ENCODE peak calls at places on chromosome X, in ten cellular contexts. U is RWPE2, R is AG10803, P is progenitor cell of endocrine pancreas, Q is neural crest cell, V is AG09319, J is fibroblast of mammary gland, H is esophagus muscularis mucosa, L is kidney, W is type B pancreatic cell. N is an unnamed sample.

GRCh38 chrX:133880032-133880443 is 105.4 kb downstream of the GPC3 start:
- DNase-seq in U (no peak), R (no peak), P (no peak), Q (no peak), V (no peak), J (no peak), H (no peak), L (no peak), W (no peak), N (no peak)

GRCh38 chrX:107742754-107743191 is 32.8 kb downstream of the TSC22D3 start:
- DNase-seq in U (no peak), R (no peak), P (no peak), Q (no peak), V (no peak), J (no peak), H (no peak), L (peak), W (no peak), N (no peak)

GRCh38 chrX:11380187-11380586 is 87.0 kb downstream of the AMELX start:
- DNase-seq in U (no peak), R (peak), P (no peak), Q (no peak), V (no peak), J (peak), H (no peak), L (no peak), W (no peak), N (no peak)

GRCh38 chrX:71616672-71617529 is 1.4 kb downstream of the CXCR3 start:
- DNase-seq in U (no peak), R (no peak), P (no peak), Q (no peak), V (no peak), J (no peak), H (no peak), L (no peak), W (no peak), N (no peak)

GRCh38 chrX:15336023-15336413 is 695 bp upstream of the PIGA start:
- DNase-seq in U (no peak), R (peak), P (no peak), Q (no peak), V (no peak), J (peak), H (no peak), L (no peak), W (no peak), N (peak)

GRCh38 chrX:140507223-140507981 is 2.5 kb upstream of the SOX3 start:
- DNase-seq in U (no peak), R (no peak), P (no peak), Q (no peak), V (no peak), J (no peak), H (no peak), L (no peak), W (no peak), N (no peak)

GRCh38 chrX:111854778-111855490 is 21.0 kb upstream of the TRPC5OS start:
- DNase-seq in U (no peak), R (no peak), P (no peak), Q (no peak), V (no peak), J (peak), H (no peak), L (no peak), W (no peak), N (no peak)

GRCh38 chrX:29911673-29912072 is 303.7 kb upstream of the MAGEB2 start:
- DNase-seq in U (no peak), R (no peak), P (no peak), Q (no peak), V (no peak), J (no peak), H (no peak), L (no peak), W (no peak), N (no peak)

GRCh38 chrX:41142130-41142529 is 56.9 kb downstream of the USP9X start:
- DNase-seq in U (no peak), R (peak), P (no peak), Q (no peak), V (no peak), J (no peak), H (no peak), L (no peak), W (no peak), N (no peak)

GRCh38 chrX:39196192-39197102 is 395.2 kb downstream of the MID1IP1 start:
- DNase-seq in U (no peak), R (peak), P (no peak), Q (no peak), V (no peak), J (peak), H (no peak), L (no peak), W (no peak), N (peak)

GRCh38 chrX:56995271-56995994 is at the start of gene SPIN3:
- DNase-seq in U (peak), R (peak), P (peak), Q (peak), V (no peak), J (peak), H (peak), L (peak), W (peak), N (peak)

GRCh38 chrX:12975670-12975965 is 708 bp downstream of the TMSB4X start:
- DNase-seq in U (no peak), R (no peak), P (no peak), Q (no peak), V (no peak), J (no peak), H (no peak), L (no peak), W (peak), N (no peak)

GRCh38 chrX:65926095-65927019 is 113.5 kb downstream of the VSIG4 start:
- DNase-seq in U (no peak), R (no peak), P (no peak), Q (no peak), V (no peak), J (no peak), H (no peak), L (no peak), W (no peak), N (no peak)

GRCh38 chrX:38437093-38437492 is 84.7 kb downstream of the OTC start:
- DNase-seq in U (no peak), R (no peak), P (no peak), Q (no peak), V (no peak), J (peak), H (no peak), L (no peak), W (no peak), N (no peak)

GRCh38 chrX:20456971-20457370 is 190.3 kb upstream of the RPS6KA3 start:
- DNase-seq in U (no peak), R (no peak), P (no peak), Q (no peak), V (no peak), J (no peak), H (no peak), L (no peak), W (no peak), N (no peak)

GRCh38 chrX:78119521-78120227 is 15.6 kb downstream of the PGK1 start:
- DNase-seq in U (no peak), R (no peak), P (no peak), Q (no peak), V (no peak), J (no peak), H (no peak), L (no peak), W (no peak), N (no peak)

GRCh38 chrX:115367956-115368355 is 78.4 kb downstream of the LUZP4 start:
- DNase-seq in U (no peak), R (peak), P (no peak), Q (no peak), V (no peak), J (peak), H (no peak), L (no peak), W (no peak), N (no peak)

GRCh38 chrX:155027509-155028066 is 944 bp downstream of the FUNDC2 start:
- DNase-seq in U (no peak), R (peak), P (no peak), Q (no peak), V (peak), J (peak), H (no peak), L (no peak), W (no peak), N (no peak)

GRCh38 chrX:16665089-16665488 is 15.1 kb downstream of the S100G start:
- DNase-seq in U (no peak), R (peak), P (no peak), Q (no peak), V (no peak), J (peak), H (no peak), L (no peak), W (no peak), N (no peak)

GRCh38 chrX:13076176-13076956 is 31.9 kb upstream of the FAM9C start:
- DNase-seq in U (no peak), R (no peak), P (no peak), Q (no peak), V (no peak), J (peak), H (no peak), L (no peak), W (no peak), N (peak)

GRCh38 chrX:69119122-69119521 is 46.1 kb downstream of the PJA1 start:
- DNase-seq in U (no peak), R (no peak), P (no peak), Q (no peak), V (no peak), J (no peak), H (no peak), L (no peak), W (no peak), N (no peak)

DNA sequence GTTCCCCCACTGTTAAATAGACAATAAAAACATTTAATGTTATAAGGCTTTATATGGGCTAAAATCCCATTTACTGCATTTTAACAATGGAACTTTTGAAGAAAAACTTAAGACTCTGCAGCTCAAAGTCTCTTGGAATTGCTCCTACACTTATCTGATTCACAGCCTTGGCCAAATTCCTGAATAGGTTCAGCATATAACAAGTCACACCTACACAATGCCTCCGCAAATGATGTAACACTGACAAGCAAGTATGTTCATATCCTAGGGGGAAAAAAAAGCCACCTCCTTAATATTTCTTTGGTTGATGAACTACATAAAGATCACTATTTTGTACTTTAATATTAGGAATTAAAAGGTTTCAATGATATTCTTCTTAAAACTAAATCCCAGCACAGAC is 34.5 kb downstream of the RPS6KA6 start:
- DNase-seq in U (no peak), R (no peak), P (no peak), Q (no peak), V (no peak), J (peak), H (no peak), L (no peak), W (no peak), N (no peak)
- TF ChIP-seq CTCF in U (no peak), R (no peak), P (no peak), Q (no peak), V (no peak), J (no peak), H (no peak), L (no peak), W (no peak), N (no peak)

GRCh38 chrX:131812847-131813825 is 210.0 kb upstream of the STK26 start:
- DNase-seq in U (no peak), R (peak), P (no peak), Q (no peak), V (peak), J (peak), H (no peak), L (peak), W (no peak), N (peak)

GRCh38 chrX:131818297-131818936 is 204.7 kb upstream of the STK26 start:
- DNase-seq in U (no peak), R (no peak), P (no peak), Q (no peak), V (no peak), J (no peak), H (no peak), L (no peak), W (no peak), N (no peak)

GRCh38 chrX:131821945-131822622 is 201.0 kb upstream of the STK26 start:
- DNase-seq in U (no peak), R (no peak), P (no peak), Q (no peak), V (peak), J (peak), H (no peak), L (peak), W (no peak), N (no peak)

DNA sequence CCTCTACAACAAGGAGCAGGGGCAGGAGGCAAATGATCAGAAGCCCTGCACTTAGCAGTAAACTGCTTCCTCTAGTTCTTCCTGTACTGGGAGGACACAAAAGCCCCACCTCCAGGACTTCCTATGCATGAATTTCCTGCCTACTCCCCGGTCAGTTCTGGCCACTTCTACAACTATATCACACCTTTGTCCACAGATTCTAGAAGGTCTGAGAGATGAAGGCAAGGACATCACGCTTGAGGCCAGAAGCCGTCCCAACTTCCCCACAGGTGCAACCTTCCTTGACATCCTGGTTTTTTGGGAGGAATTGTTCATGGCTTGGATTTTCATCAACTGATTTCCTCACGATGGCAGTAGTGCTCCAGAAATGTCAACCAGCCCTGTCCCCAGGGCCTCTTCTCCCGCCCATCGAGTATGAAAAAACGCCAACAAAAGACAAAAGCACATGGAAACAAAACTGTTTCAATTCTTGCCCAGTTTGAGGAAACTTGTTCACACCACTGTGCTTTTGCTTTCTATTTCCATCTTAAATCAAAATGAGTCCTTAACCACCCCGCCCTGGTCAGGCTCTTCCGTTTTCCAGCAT is 206.5 kb upstream of the STK26 start:
- DNase-seq in U (no peak), R (peak), P (no peak), Q (no peak), V (peak), J (peak), H (no peak), L (peak), W (no peak), N (peak)
- TF ChIP-seq CTCF in U (no peak), R (peak), P (no peak), Q (no peak), V (peak), J (peak), H (peak), L (no peak), W (no peak), N (no peak)

DNA sequence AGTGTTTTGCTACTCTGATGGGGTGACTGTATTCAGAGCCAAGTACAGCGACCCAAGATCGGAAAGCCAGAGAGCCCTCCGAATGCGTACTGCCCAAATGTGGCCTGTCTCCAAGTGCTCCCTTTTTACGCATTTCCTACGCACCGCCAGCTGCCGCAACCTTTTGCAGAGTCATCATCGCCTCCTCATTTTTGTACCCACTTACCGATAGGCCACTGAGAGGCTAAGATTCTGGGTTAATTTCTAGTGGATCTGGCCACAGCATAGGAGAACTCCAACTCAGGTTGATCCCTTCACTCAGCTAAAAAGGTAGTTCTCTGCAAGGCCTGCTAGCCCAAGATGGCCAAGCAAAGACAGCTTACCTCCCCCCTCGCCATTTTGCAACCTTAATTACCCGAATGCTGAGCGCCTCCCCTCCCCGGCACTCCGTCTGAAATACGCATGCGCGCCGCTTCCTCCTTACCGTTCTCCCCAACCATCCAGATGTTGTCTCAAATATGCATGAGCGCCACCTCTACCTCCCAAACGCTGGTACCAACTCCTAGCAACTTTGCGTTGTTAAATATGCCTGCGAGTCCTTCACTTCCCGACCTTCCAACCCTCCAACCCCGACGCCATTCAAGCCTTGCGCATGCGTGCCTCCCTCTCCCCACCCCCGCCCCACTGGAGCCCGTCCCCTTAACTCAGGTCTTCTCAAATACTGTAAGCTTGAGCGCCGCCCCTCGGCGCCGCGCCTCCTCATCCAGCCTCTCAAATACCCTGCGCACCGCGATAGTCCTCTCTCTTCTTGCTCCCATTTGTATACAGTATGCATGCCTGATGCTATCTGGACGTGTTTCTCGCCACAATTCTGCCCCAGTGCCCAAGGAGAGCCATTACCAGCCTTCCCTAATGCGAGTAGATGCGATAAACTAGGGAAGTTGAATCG is 11.8 kb upstream of the ZCCHC13 start:
- DNase-seq in U (peak), R (peak), P (peak), Q (peak), V (peak), J (peak), H (peak), L (peak), W (peak), N (peak)
- TF ChIP-seq CTCF in U (peak), R (peak), P (peak), Q (no peak), V (peak), J (no peak), H (no peak), L (peak), W (no peak), N (peak)

GRCh38 chrX:132071260-132071659 is 48.2 kb downstream of the STK26 start:
- DNase-seq in U (no peak), R (peak), P (no peak), Q (no peak), V (no peak), J (peak), H (no peak), L (no peak), W (no peak), N (no peak)
- TF ChIP-seq CTCF in U (peak), R (peak), P (peak), Q (peak), V (peak), J (peak), H (peak), L (no peak), W (peak), N (no peak)

GRCh38 chrX:67724359-67725110 is 180.7 kb downstream of the AR start:
- DNase-seq in U (no peak), R (no peak), P (no peak), Q (no peak), V (no peak), J (peak), H (peak), L (no peak), W (no peak), N (no peak)
- TF ChIP-seq CTCF in U (no peak), R (peak), P (no peak), Q (no peak), V (no peak), J (peak), H (no peak), L (no peak), W (no peak), N (no peak)

GRCh38 chrX:17939724-17940123 is 78.6 kb upstream of the RAI2 start:
- DNase-seq in U (no peak), R (no peak), P (no peak), Q (no peak), V (no peak), J (no peak), H (no peak), L (no peak), W (no peak), N (no peak)
- TF ChIP-seq CTCF in U (no peak), R (no peak), P (no peak), Q (no peak), V (no peak), J (no peak), H (no peak), L (no peak), W (no peak), N (no peak)

GRCh38 chrX:118324588-118324987 is 21.3 kb upstream of the WDR44 start:
- DNase-seq in U (no peak), R (no peak), P (no peak), Q (no peak), V (no peak), J (no peak), H (no peak), L (no peak), W (no peak), N (no peak)

GRCh38 chrX:118329179-118329578 is 16.7 kb upstream of the WDR44 start:
- DNase-seq in U (no peak), R (no peak), P (no peak), Q (no peak), V (no peak), J (no peak), H (no peak), L (no peak), W (no peak), N (no peak)

DNA sequence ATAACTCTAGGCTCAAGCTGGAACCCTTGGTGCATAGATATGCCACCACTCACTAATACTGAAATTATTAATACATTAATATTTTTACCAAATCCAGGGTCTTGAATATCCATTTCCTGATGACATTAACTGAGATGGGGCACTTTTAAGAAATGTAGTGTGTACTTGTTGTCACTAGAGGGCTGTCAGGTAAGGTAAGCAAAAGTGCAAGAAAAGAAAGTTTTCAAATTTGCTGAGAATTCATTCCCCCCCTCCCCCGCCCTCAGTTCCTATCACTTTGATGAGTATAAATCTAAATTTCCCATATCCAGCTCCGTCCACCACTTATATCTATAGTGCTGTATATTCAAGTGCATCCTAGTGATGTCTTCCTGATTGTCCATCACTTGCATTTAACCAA is 20.5 kb upstream of the WDR44 start:
- DNase-seq in U (no peak), R (no peak), P (no peak), Q (no peak), V (no peak), J (peak), H (no peak), L (no peak), W (no peak), N (peak)
- TF ChIP-seq CTCF in U (peak), R (peak), P (peak), Q (peak), V (peak), J (peak), H (peak), L (peak), W (peak), N (no peak)

DNA sequence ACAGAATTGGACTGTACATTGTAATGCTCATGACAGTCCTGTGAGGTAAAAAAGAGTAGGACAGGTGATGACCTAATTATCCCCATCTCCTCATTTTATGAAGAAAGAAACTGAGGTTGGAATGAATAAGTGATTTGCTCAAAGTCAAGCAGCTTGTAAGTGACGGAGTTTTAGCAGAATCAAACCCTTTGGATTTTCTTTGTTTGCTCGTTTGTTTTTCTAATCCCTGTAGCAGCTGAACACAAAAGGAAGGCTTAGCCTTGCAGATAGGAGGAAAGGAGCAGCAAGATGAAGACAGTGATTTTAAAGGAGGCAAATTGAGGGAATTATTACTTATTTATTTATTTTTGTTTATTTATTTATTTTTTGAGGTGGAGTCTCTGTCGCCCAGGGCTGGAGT is 528.4 kb upstream of the AMOT start:
- DNase-seq in U (no peak), R (no peak), P (no peak), Q (no peak), V (no peak), J (no peak), H (no peak), L (no peak), W (no peak), N (no peak)
- TF ChIP-seq CTCF in U (no peak), R (no peak), P (no peak), Q (no peak), V (no peak), J (no peak), H (no peak), L (no peak), W (no peak), N (no peak)

DNA sequence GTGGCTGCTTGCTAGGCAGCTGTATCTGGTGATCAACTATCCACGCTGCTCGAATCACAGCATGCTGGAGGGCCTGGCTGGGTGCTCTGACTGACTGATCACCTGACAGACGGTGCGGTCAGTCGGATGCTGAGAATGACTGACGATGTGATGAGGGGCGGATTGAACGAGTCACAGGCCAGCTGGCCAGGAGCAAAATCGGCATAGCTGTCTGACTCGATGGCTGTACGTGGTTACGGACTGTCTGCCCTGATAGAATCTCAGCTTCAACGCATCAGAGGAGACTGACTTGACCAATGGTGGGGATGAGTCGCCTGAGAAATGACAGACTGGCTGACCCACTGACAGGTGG is 1.0 kb upstream of the SUV39H1 start:
- DNase-seq in U (no peak), R (no peak), P (no peak), Q (no peak), V (no peak), J (peak), H (no peak), L (no peak), W (no peak), N (peak)
- TF ChIP-seq CTCF in U (no peak), R (no peak), P (no peak), Q (no peak), V (no peak), J (no peak), H (no peak), L (no peak), W (no peak), N (no peak)

N was measured in GM20000.